ENCODE peak calls at places on chromosomes 12 and 14, in seven cellular contexts. N is fibroblast of pulmonary artery; W is CD8-positive, alpha-beta T cell; V is heart right ventricle; X is BJ; J is AG04450; G is A549. A is an unnamed sample.

GRCh38 chr12:59626382-59626781 is 30.6 kb downstream of the SLC16A7 start:
- DNase-seq in N (no peak), X (no peak), J (no peak), W (no peak), V (no peak), G (no peak), A (peak)

GRCh38 chr12:130162771-130163460 is 652 bp downstream of the FZD10 start:
- DNase-seq in V (no peak), W (no peak), J (no peak), G (no peak), X (no peak), N (no peak), A (no peak)

GRCh38 chr14:105144666-105145380 is 23.8 kb downstream of the JAG2 start:
- DNase-seq in J (no peak), G (no peak), W (no peak), V (no peak), X (no peak), N (no peak), A (no peak)

GRCh38 chr14:106843951-106844483 is 1317.6 kb downstream of the TMEM121 start:
- DNase-seq in N (no peak), V (no peak), X (no peak), J (no peak), W (no peak), G (peak), A (no peak)

GRCh38 chr12:118370601-118371000 is 2.1 kb downstream of the TAOK3 start:
- DNase-seq in N (no peak), G (no peak), V (no peak), J (no peak), X (no peak), W (no peak), A (no peak)

GRCh38 chr14:68749487-68750475 is 43.1 kb downstream of the ZFP36L1 start:
- DNase-seq in W (no peak), N (peak), J (no peak), V (no peak), G (no peak), X (no peak), A (no peak)

GRCh38 chr12:22283508-22283907 is 51.0 kb downstream of the ST8SIA1 start:
- DNase-seq in G (no peak), X (no peak), N (no peak), W (no peak), V (no peak), J (no peak), A (no peak)

GRCh38 chr12:49189731-49190314 is 943 bp upstream of the TUBA1A start:
- DNase-seq in X (no peak), V (no peak), J (no peak), W (no peak), N (peak), G (no peak), A (no peak)

GRCh38 chr12:52580496-52580895 is 6.9 kb upstream of the KRT74 start:
- DNase-seq in G (no peak), J (no peak), N (no peak), X (no peak), W (no peak), V (no peak), A (no peak)

GRCh38 chr14:92352158-92352985 is 29.4 kb downstream of the SLC24A4 start:
- DNase-seq in W (no peak), J (no peak), V (no peak), X (no peak), N (peak), G (peak), A (no peak)

GRCh38 chr12:114004402-114004801 is 38.3 kb upstream of the RBM19 start:
- DNase-seq in X (no peak), V (no peak), W (no peak), G (no peak), J (no peak), N (no peak), A (no peak)

GRCh38 chr12:114001731-114002340 is 35.7 kb upstream of the RBM19 start:
- DNase-seq in W (no peak), G (no peak), X (no peak), N (no peak), J (no peak), V (no peak), A (no peak)

GRCh38 chr12:114003286-114003685 is 37.2 kb upstream of the RBM19 start:
- DNase-seq in V (no peak), N (no peak), J (no peak), W (no peak), X (no peak), G (no peak), A (no peak)

GRCh38 chr12:114011711-114012110 is 45.6 kb upstream of the RBM19 start:
- DNase-seq in G (no peak), N (no peak), V (no peak), J (no peak), W (no peak), X (no peak), A (no peak)

DNA sequence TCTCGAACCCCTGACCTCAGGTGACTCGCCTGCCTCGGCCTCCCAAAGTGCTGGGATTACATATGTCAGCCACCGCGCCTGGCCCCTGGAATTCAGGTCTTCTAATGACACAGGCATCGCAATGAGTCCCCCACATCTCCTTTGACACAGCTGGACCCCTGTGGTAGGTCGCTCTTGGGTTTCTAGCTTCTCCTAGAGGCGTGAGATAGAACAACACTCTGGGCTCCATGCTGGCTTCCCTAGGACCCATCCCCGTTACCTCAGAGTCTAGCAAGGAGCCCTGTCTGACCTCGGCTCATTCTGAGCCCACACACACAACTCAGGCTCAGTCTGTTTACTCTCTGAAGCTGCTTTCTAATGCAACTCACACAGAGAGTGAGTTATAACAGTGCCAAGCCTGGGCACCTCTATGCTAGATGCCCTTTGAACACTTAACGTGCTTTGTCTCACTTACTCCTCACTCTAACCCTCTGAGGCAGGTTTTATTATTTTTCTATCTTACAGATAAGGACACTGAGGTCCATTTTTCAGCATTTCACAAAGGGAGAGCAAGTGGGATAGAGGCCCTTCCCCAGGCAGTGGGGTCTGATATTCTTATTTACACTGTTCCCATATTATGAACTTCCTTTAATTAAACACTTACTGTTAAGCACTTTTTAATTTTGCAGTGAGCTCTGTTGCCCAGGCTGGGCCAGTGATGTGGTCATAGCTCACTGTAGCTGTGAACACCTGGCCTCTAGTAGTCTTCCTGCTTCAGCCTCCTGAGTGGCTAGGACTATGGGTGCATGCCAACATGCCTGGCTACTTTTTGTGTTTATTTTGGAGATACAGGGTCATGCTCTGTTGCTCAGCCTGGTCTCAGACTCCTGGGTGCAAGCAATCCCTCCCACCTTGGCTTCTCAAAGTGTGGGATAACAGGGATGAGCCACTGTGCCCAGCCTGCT is 40.6 kb upstream of the RBM19 start:
- DNase-seq in X (no peak), J (no peak), V (no peak), W (no peak), G (no peak), N (no peak), A (no peak)
- H3K4me3 ChIP-seq in X (no peak), J (no peak), V (no peak), W (no peak), G (no peak), N (no peak), A (no peak)

GRCh38 chr14:50856660-50857059 is 15.2 kb upstream of the ABHD12B start:
- DNase-seq in G (no peak), X (no peak), J (no peak), V (no peak), N (no peak), W (no peak), A (no peak)

GRCh38 chr14:50853891-50854290 is 18.0 kb upstream of the ABHD12B start:
- DNase-seq in W (no peak), X (no peak), N (no peak), J (no peak), V (no peak), G (no peak), A (no peak)

GRCh38 chr14:50854521-50854920 is 17.3 kb upstream of the ABHD12B start:
- DNase-seq in N (no peak), G (no peak), W (no peak), V (no peak), X (no peak), J (no peak), A (no peak)

GRCh38 chr14:50859296-50859624 is 12.6 kb upstream of the ABHD12B start:
- DNase-seq in N (no peak), J (no peak), V (no peak), X (no peak), W (no peak), G (no peak), A (no peak)

GRCh38 chr14:50855558-50855957 is 16.3 kb upstream of the ABHD12B start:
- DNase-seq in G (no peak), N (peak), V (no peak), J (no peak), W (no peak), X (no peak), A (no peak)
- TF ChIP-seq CTCF in G (no peak), N (peak), V (no peak), J (peak), W (no peak), X (peak), A (no peak)

DNA sequence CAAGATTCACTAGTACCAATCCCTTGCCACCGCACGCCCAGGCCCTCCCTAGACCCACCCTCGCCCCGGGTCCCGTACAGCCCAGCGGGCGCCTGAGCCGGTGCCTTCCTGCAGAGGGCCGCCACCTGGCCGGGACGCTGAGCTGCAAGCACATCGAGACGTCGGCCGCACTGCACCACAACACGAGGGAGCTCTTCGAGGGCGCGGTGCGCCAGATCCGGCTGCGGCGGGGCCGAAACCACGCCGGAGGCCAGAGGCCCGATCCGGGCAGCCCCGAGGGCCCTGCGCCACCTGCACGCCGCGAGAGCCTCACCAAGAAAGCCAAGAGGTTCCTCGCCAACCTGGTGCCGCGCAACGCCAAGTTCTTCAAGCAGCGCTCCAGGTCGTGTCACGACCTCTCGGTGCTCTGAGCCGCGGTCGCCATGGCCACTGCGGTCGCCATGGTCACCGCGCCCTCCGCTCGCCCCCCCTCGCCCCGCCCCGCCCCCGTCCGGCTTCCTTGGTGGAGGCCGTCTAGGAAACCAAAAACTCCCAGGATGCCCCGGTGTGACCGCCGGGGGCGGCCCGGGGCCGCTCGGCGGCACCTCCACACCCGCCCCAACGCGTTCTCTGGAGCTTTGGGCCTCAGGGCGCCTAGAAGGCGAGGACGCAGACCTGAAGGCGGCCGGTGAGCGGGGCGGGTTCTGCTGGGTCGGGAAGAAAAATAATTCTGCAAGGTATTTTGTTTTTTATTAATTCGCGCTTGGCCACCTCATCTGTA is 3.7 kb downstream of the REM2 start:
- DNase-seq in V (peak), J (no peak), G (peak), X (no peak), W (peak), N (peak), A (no peak)
- H3K4me3 ChIP-seq in V (peak), J (peak), G (peak), X (peak), W (peak), N (peak), A (peak)

DNA sequence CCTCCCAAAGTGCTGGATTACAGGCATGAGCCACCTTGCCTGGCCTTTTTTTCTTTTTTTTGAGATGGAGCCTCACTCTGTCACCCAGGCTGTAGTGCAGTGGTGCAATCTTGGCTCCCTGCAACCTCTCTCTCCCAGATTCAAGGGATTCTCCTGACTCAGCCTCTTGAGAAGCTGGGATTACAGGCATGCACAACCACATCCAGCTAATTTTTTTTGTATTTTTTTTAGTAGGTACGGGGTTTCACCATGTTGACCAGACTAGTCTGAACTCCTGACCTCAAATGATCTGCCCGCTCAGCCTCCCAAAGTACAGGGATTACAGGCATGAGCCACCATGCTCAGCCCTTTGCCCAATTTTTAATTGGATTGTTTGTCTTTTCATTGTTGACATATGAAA is 58.0 kb downstream of the SINHCAF start:
- DNase-seq in J (no peak), W (no peak), V (no peak), G (no peak), X (no peak), N (peak), A (no peak)
- TF ChIP-seq CTCF in J (no peak), W (no peak), V (no peak), G (no peak), X (no peak), N (no peak), A (no peak)

GRCh38 chr12:32534698-32535097 is 135.3 kb downstream of the FGD4 start:
- DNase-seq in G (no peak), J (no peak), V (no peak), W (no peak), N (no peak), X (no peak), A (no peak)
- H3K4me3 ChIP-seq in G (peak), J (peak), V (peak), W (no peak), N (peak), X (peak), A (peak)

GRCh38 chr14:77791225-77791600 is 8.7 kb upstream of the ADCK1 start:
- DNase-seq in G (no peak), N (no peak), J (no peak), W (no peak), V (no peak), X (no peak), A (no peak)

GRCh38 chr14:77790566-77791224 is 9.2 kb upstream of the ADCK1 start:
- DNase-seq in G (no peak), X (no peak), V (no peak), J (no peak), N (no peak), W (no peak), A (no peak)

GRCh38 chr14:77782202-77782601 is 17.7 kb upstream of the ADCK1 start:
- DNase-seq in W (no peak), X (no peak), V (no peak), G (no peak), N (peak), J (no peak), A (no peak)

DNA sequence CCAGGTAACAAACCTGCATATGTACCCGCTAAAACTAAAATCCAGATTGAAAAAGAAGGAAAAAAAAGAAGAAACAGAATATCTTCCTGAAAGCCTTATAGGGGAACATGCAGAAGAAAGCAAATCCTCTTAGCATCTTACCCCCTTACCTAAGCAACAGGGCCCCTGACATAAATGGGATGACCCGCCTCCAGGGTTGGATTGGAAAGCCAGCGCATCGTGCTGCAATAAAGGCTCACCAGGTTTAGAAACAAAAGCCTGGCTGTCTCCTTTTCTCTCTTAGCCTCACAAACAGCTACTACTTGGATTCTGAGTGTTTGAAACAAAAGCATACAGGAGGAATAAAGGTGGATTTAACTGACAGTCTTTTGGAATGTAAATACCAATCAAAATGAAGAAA is 13.8 kb upstream of the ADCK1 start:
- DNase-seq in G (no peak), J (no peak), W (no peak), X (no peak), V (no peak), N (no peak), A (no peak)
- TF ChIP-seq CTCF in G (no peak), J (no peak), W (no peak), X (no peak), V (no peak), N (no peak), A (no peak)

GRCh38 chr14:102227184-102227964 is 77.6 kb downstream of the MOK start:
- DNase-seq in X (no peak), V (no peak), N (no peak), G (no peak), W (no peak), J (no peak), A (no peak)
- H3K4me3 ChIP-seq in X (no peak), V (no peak), N (no peak), G (no peak), W (no peak), J (no peak), A (no peak)

GRCh38 chr12:16266085-16266484 is 11.4 kb downstream of the SLC15A5 start:
- DNase-seq in G (no peak), V (no peak), N (no peak), W (no peak), X (no peak), J (no peak), A (no peak)
- TF ChIP-seq CTCF in G (no peak), V (no peak), N (no peak), W (no peak), X (no peak), J (no peak), A (no peak)

A was measured in AG09309.